ENCODE peak calls at places on chromosomes 16 and 17, in eight cellular contexts. X is DND-41; O is GM23248; R is stomach; Y is naive thymus-derived CD4-positive, alpha-beta T cell; Z is endodermal cell; J is HCT116; B is upper lobe of right lung. U is an unnamed sample. For H3K9me3, the result is how much of the 10 kb centered on the place peaks cover.

GRCh38 chr16:89574681-89575246 is 794 bp upstream of the CPNE7 start:
- DNase-seq in X (no peak), O (peak), R (peak), Y (peak), Z (peak), J (peak), B (peak), U (peak)

GRCh38 chr17:661509-661908 is 53.1 kb downstream of the VPS53 start:
- DNase-seq in X (no peak), O (no peak), R (no peak), Y (no peak), Z (no peak), J (no peak), B (no peak), U (no peak)

GRCh38 chr16:28572659-28573510 is 19.2 kb downstream of the SGF29 start:
- DNase-seq in X (no peak), O (peak), R (no peak), Y (no peak), Z (peak), J (no peak), B (no peak), U (no peak)

GRCh38 chr16:72066747-72067146 is 3.7 kb downstream of the HPR start:
- DNase-seq in X (no peak), O (peak), R (no peak), Y (no peak), Z (no peak), J (peak), B (no peak), U (no peak)

GRCh38 chr16:530111-530817 is 2.8 kb downstream of the CAPN15 start:
- DNase-seq in X (no peak), O (no peak), R (no peak), Y (no peak), Z (no peak), J (no peak), B (no peak), U (no peak)

GRCh38 chr17:66549731-66550207 is 247.4 kb downstream of the PRKCA start:
- DNase-seq in X (no peak), O (peak), R (no peak), Y (no peak), Z (peak), J (peak), B (no peak), U (no peak)

GRCh38 chr16:17359778-17360177 is 111.0 kb downstream of the XYLT1 start:
- DNase-seq in X (no peak), O (peak), R (no peak), Y (no peak), Z (no peak), J (no peak), B (no peak), U (no peak)

GRCh38 chr16:3961449-3961849 is 80.9 kb upstream of the CREBBP start:
- DNase-seq in X (no peak), O (peak), R (no peak), Y (no peak), Z (peak), J (no peak), B (no peak), U (no peak)

GRCh38 chr17:850828-851759 is 68.9 kb downstream of the MRM3 start:
- DNase-seq in X (no peak), O (peak), R (no peak), Y (no peak), Z (no peak), J (no peak), B (no peak), U (no peak)

GRCh38 chr16:2912330-2913199 is 834 bp downstream of the FLYWCH1 start:
- DNase-seq in X (peak), O (peak), R (peak), Y (peak), Z (peak), J (no peak), B (peak), U (peak)

GRCh38 chr17:48567209-48567608 is 10.9 kb downstream of the HOXB4 start:
- DNase-seq in X (no peak), O (no peak), R (no peak), Y (no peak), Z (peak), J (no peak), B (no peak), U (no peak)

GRCh38 chr16:47317465-47318240 is 143.2 kb downstream of the ITFG1 start:
- DNase-seq in X (no peak), O (no peak), R (no peak), Y (no peak), Z (peak), J (no peak), B (no peak), U (no peak)

GRCh38 chr16:55640714-55641327 is 15.0 kb upstream of the SLC6A2 start:
- DNase-seq in X (no peak), O (no peak), R (no peak), Y (no peak), Z (no peak), J (no peak), B (no peak), U (no peak)
- H3K9me3 ChIP-seq in X (under half), O (under half), R (under half), Y (under half), Z (under half), J (under half), B (under half), U (under half)

GRCh38 chr17:5181509-5182305 is 10.0 kb downstream of the ZNF594 start:
- DNase-seq in X (no peak), O (no peak), R (no peak), Y (no peak), Z (peak), J (no peak), B (no peak), U (no peak)
- H3K9me3 ChIP-seq in X (half or more), O (under half), R (half or more), Y (half or more), Z (half or more), J (half or more), B (half or more), U (half or more)

GRCh38 chr16:59899940-59900339 is 1165.8 kb upstream of the GOT2 start:
- DNase-seq in X (no peak), O (no peak), R (no peak), Y (no peak), Z (no peak), J (no peak), B (no peak), U (no peak)
- H3K9me3 ChIP-seq in X (under half), O (under half), R (under half), Y (under half), Z (under half), J (under half), B (under half), U (under half)

GRCh38 chr17:82943339-82943738 is 103.5 kb upstream of the ZNF750 start:
- DNase-seq in X (no peak), O (no peak), R (no peak), Y (no peak), Z (no peak), J (no peak), B (peak), U (no peak)
- H3K9me3 ChIP-seq in X (under half), O (under half), R (under half), Y (under half), Z (half or more), J (under half), B (under half), U (under half)